ENCODE peak calls at places on chromosomes 2 and 18, in ten cellular contexts. K is IMR-90, N is suprapubic skin, Z is uterus, I is tibial artery, G is GM23248, Y is Caco-2, Q is right cardiac atrium, R is ovary, S is upper lobe of left lung. T is an unnamed sample.

GRCh38 chr2:142218471-142218870 is 87.7 kb upstream of the LRP1B start:
- DNase-seq in Y (no peak), Q (no peak), N (no peak), Z (no peak), S (no peak), I (no peak), G (peak; percentile 0), K (peak; percentile 1), R (no peak), T (no peak)

GRCh38 chr2:230627806-230628724 is 84.6 kb upstream of the CAB39 start:
- DNase-seq in N (no peak), G (peak; percentile 60), I (no peak), R (no peak), Y (no peak), Z (no peak), Q (no peak), S (peak; percentile 36), K (peak; percentile 78), T (peak; percentile 78)

GRCh38 chr2:199370150-199370780 is 87.5 kb downstream of the SATB2 start:
- DNase-seq in N (no peak), Y (no peak), K (peak; percentile 15), I (no peak), G (peak; percentile 68), Q (no peak), Z (no peak), S (no peak), R (no peak), T (no peak)

GRCh38 chr2:190583507-190584337 is 49.2 kb upstream of the NEMP2 start:
- DNase-seq in K (no peak), Z (no peak), R (no peak), G (no peak), N (no peak), I (no peak), S (no peak), Y (no peak), Q (peak; percentile 91), T (peak; percentile 27)

GRCh38 chr18:44548291-44549221 is 132.1 kb upstream of the SETBP1 start:
- DNase-seq in K (no peak), Z (no peak), I (no peak), R (peak; percentile 19), Q (peak; percentile 83), Y (no peak), G (peak; percentile 56), N (no peak), S (no peak), T (no peak)

GRCh38 chr2:10547011-10547410 is 98.9 kb upstream of the ODC1 start:
- DNase-seq in Z (no peak), N (no peak), Y (no peak), K (peak; percentile 58), Q (no peak), I (no peak), G (peak; percentile 75), R (no peak), S (no peak), T (no peak)

GRCh38 chr2:235605306-235605998 is 111.6 kb downstream of the AGAP1 start:
- DNase-seq in Y (no peak), N (peak; percentile 92), G (peak; percentile 100), R (peak; percentile 89), I (peak; percentile 88), K (peak; percentile 94), S (peak; percentile 41), Z (peak; percentile 80), Q (peak; percentile 95), T (peak; percentile 98)

GRCh38 chr2:85607268-85608215 is 4.3 kb downstream of the C2orf68 start:
- DNase-seq in Q (peak; percentile 55), Z (no peak), S (peak; percentile 85), K (no peak), N (no peak), Y (no peak), R (no peak), G (no peak), I (no peak), T (no peak)

GRCh38 chr18:47929681-47930085 is 776 bp downstream of the SMAD2 start:
- DNase-seq in Z (no peak), R (no peak), S (no peak), I (no peak), N (no peak), Y (no peak), Q (no peak), K (peak; percentile 45), G (peak; percentile 73), T (no peak)

GRCh38 chr2:207255565-207255964 is 89.8 kb upstream of the KLF7 start:
- DNase-seq in Y (no peak), S (no peak), Q (no peak), N (no peak), I (no peak), K (no peak), Z (no peak), R (no peak), G (peak; percentile 58), T (no peak)

GRCh38 chr18:37006742-37007141 is 177.8 kb downstream of the KIAA1328 start:
- DNase-seq in I (no peak), S (no peak), K (no peak), Q (no peak), R (no peak), Z (no peak), Y (no peak), N (no peak), G (no peak), T (no peak)

GRCh38 chr2:20050104-20050711 is 1.2 kb downstream of the LAPTM4A start:
- DNase-seq in N (no peak), I (no peak), K (peak; percentile 88), R (no peak), G (peak; percentile 86), Y (no peak), S (peak; percentile 45), Z (no peak), Q (no peak), T (no peak)

GRCh38 chr2:10124538-10125045 is 2.1 kb downstream of the RRM2 start:
- DNase-seq in K (peak; percentile 82), N (peak; percentile 8), S (no peak), Y (peak; percentile 60), Q (no peak), Z (no peak), I (peak; percentile 33), G (peak; percentile 87), R (peak; percentile 34), T (peak; percentile 77)

GRCh38 chr18:62990653-62991052 is 275.3 kb downstream of the PHLPP1 start:
- DNase-seq in I (no peak), R (no peak), S (no peak), Y (no peak), G (no peak), Z (no peak), K (no peak), N (no peak), Q (no peak), T (no peak)

GRCh38 chr2:120956486-120957156 is 221.0 kb downstream of the GLI2 start:
- DNase-seq in Y (no peak), S (no peak), Q (peak; percentile 29), I (no peak), Z (no peak), R (no peak), K (no peak), N (no peak), G (no peak), T (no peak)

GRCh38 chr2:44932079-44932478 is 9.4 kb upstream of the SIX3 start:
- DNase-seq in R (no peak), Q (no peak), Z (no peak), Y (peak; percentile 18), N (peak; percentile 35), S (no peak), K (no peak), G (no peak), I (peak; percentile 59), T (no peak)

GRCh38 chr2:66561645-66562336 is 126.9 kb downstream of the MEIS1 start:
- DNase-seq in Z (no peak), I (no peak), G (no peak), N (no peak), R (no peak), S (no peak), Y (no peak), Q (peak; percentile 44), K (no peak), T (peak; percentile 71)
- H3K4me3 ChIP-seq in Z (no peak overlapping the region), I (no peak overlapping the region), G (no peak overlapping the region), N (no peak overlapping the region), R (no peak overlapping the region), S (no peak overlapping the region), Y (no peak overlapping the region), Q (no peak overlapping the region), K (no peak overlapping the region), T (no peak overlapping the region)

GRCh38 chr2:116582850-116583249 is 1231.6 kb upstream of the DDX18 start:
- DNase-seq in S (no peak), N (no peak), Z (no peak), Y (no peak), R (no peak), G (no peak), K (no peak), I (no peak), Q (no peak), T (no peak)

GRCh38 chr2:116580209-116580608 is 1234.3 kb upstream of the DDX18 start:
- DNase-seq in N (no peak), G (no peak), S (no peak), I (no peak), K (no peak), Y (no peak), Z (no peak), Q (no peak), R (no peak), T (no peak)

DNA sequence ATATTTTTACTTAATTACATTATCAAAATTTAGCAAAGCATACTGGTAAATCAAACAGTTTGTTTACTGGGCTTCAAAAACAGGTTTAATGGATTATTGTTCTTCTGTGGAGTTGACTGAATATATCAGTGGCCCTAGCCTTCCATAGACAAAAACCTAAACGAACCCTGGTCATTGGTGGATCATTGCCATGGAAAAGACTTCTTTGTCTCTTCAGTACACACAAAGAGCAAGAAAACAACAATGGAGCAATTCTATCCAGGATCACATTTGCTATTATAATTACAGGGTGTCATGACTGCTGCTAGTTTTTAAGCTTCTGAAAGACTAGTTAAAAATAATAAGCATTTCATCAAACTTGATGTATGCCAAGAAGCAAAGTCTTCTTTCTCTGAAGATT is 1228.8 kb upstream of the DDX18 start:
- DNase-seq in S (no peak), I (no peak), N (no peak), Q (no peak), R (no peak), K (no peak), Z (no peak), G (no peak), Y (no peak), T (no peak)
- H3K9me3 ChIP-seq in S (no peaks in the 10 kb centered on the region), I (no peaks in the 10 kb centered on the region), N (no peaks in the 10 kb centered on the region), Q (no peaks in the 10 kb centered on the region), R (no peaks in the 10 kb centered on the region), K (no peaks in the 10 kb centered on the region), Z (no peaks in the 10 kb centered on the region), G (no peaks in the 10 kb centered on the region), Y (no peaks in the 10 kb centered on the region), T (no peaks in the 10 kb centered on the region)

GRCh38 chr2:218806346-218806978 is 24.5 kb downstream of the CYP27A1 start:
- DNase-seq in Z (peak; percentile 77), Q (peak; percentile 89), K (peak; percentile 96), R (peak; percentile 90), Y (no peak), I (peak; percentile 91), N (peak; percentile 90), S (peak; percentile 90), G (peak; percentile 99), T (peak; percentile 100)
- H3K4me3 ChIP-seq in Z (no peak overlapping the region), Q (no peak overlapping the region), K (no peak overlapping the region), R (no peak overlapping the region), Y (no peak overlapping the region), I (no peak overlapping the region), N (no peak overlapping the region), S (no peak overlapping the region), G (peak overlapping the region; percentile 39), T (no peak overlapping the region)

DNA sequence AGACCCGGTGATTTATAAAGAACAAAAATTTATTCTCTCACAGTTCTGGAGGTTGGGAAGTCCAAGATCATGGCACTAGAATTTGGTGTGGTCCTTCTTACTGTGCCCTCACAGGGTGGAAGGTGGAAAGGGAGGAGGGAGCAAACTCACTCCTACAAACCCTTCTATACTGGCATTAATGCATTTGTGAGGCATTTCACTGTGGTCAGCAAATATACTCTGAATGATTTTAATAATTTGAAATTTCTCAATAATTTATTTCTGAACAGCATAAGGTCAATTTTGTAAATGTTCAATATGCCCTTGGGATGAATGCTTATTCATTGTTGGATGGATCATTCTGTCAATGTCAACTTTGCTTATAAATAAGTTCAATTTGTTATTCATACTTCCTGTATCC is 120.6 kb downstream of the GATA6 start:
- DNase-seq in I (no peak), G (no peak), Q (no peak), S (no peak), N (no peak), K (no peak), R (no peak), Z (no peak), Y (no peak), T (no peak)
- H3K9me3 ChIP-seq in I (no peaks in the 10 kb centered on the region), G (no peaks in the 10 kb centered on the region), Q (no peaks in the 10 kb centered on the region), S (no peaks in the 10 kb centered on the region), N (no peaks in the 10 kb centered on the region), K (peaks cover 2% of the 10 kb centered on the region), R (no peaks in the 10 kb centered on the region), Z (no peaks in the 10 kb centered on the region), Y (peaks cover 5% of the 10 kb centered on the region), T (no peaks in the 10 kb centered on the region)